ENCODE peak calls at places on chromosomes 5 and 9, in nine cellular contexts. S is A549, F is hepatocyte, Y is ovary, V is neural progenitor cell, E is Peyer's patch, O is pancreas, T is IMR-90, K is fibroblast of lung. M is an unnamed sample. For H3K4me1, the result is how much of the 10 kb centered on the place peaks cover.

GRCh38 chr9:79201641-79202040 is 370.1 kb upstream of the TLE4 start:
- DNase-seq in S (no peak), V (no peak), K (no peak), E (no peak), Y (no peak), O (no peak), T (no peak), F (no peak), M (no peak)

GRCh38 chr5:78501411-78502338 is 141.3 kb downstream of the SCAMP1 start:
- DNase-seq in Y (no peak), E (no peak), V (no peak), S (no peak), T (no peak), F (no peak), K (peak), O (no peak), M (peak)

GRCh38 chr5:153813871-153814270 is 224.8 kb downstream of the FAM114A2 start:
- DNase-seq in O (no peak), K (peak), E (no peak), F (no peak), V (no peak), T (no peak), S (no peak), Y (no peak), M (no peak)

GRCh38 chr9:131876486-131876885 is 136.6 kb upstream of the RAPGEF1 start:
- DNase-seq in F (no peak), K (no peak), T (no peak), E (no peak), O (no peak), V (no peak), S (no peak), Y (no peak), M (no peak)

GRCh38 chr9:19922476-19923118 is 133.8 kb upstream of the SLC24A2 start:
- DNase-seq in T (peak), O (no peak), K (peak), F (peak), Y (peak), S (peak), V (peak), E (no peak), M (peak)

GRCh38 chr5:9401786-9402472 is 143.9 kb downstream of the SEMA5A start:
- DNase-seq in S (no peak), Y (no peak), F (no peak), K (no peak), T (peak), V (no peak), E (no peak), O (no peak), M (no peak)

GRCh38 chr5:72517961-72518690 is 10.9 kb upstream of the ZNF366 start:
- DNase-seq in O (peak), K (peak), T (no peak), S (no peak), E (peak), F (no peak), V (peak), Y (no peak), M (no peak)

GRCh38 chr5:1347571-1347970 is 2.7 kb upstream of the CLPTM1L start:
- DNase-seq in K (no peak), O (no peak), V (no peak), T (no peak), Y (no peak), F (no peak), E (no peak), S (no peak), M (no peak)

GRCh38 chr9:133460405-133461175 is 812 bp downstream of the CACFD1 start:
- DNase-seq in V (peak), T (no peak), F (peak), E (peak), O (peak), K (peak), Y (no peak), S (peak), M (peak)

GRCh38 chr9:124506931-124507879 is at the start of gene NR5A1:
- DNase-seq in K (no peak), V (no peak), O (no peak), E (no peak), S (no peak), F (no peak), T (no peak), Y (peak), M (no peak)

GRCh38 chr9:78014776-78015175 is 16.8 kb downstream of the GNAQ start:
- DNase-seq in F (no peak), O (no peak), E (no peak), K (peak), T (peak), V (no peak), Y (no peak), S (no peak), M (no peak)

GRCh38 chr5:178368716-178369300 is 136.2 kb upstream of the PHYKPL start:
- DNase-seq in V (no peak), Y (no peak), T (no peak), F (no peak), O (no peak), K (no peak), E (no peak), S (no peak), M (no peak)

GRCh38 chr9:131972889-131973288 is 106.8 kb downstream of the MED27 start:
- DNase-seq in V (no peak), T (no peak), O (no peak), S (no peak), F (no peak), Y (no peak), K (no peak), E (no peak), M (no peak)

GRCh38 chr9:79664375-79664825 is 92.6 kb downstream of the TLE4 start:
- DNase-seq in O (no peak), T (peak), K (peak), F (no peak), Y (no peak), V (no peak), S (peak), E (no peak), M (no peak)

GRCh38 chr9:96305171-96305570 is 3.2 kb upstream of the HSD17B3 start:
- DNase-seq in E (no peak), K (no peak), V (peak), T (peak), F (no peak), O (no peak), S (no peak), Y (no peak), M (no peak)

GRCh38 chr5:55278778-55279177 is 28.7 kb downstream of the DHX29 start:
- DNase-seq in F (no peak), E (no peak), K (peak), S (no peak), Y (no peak), V (no peak), T (peak), O (no peak), M (no peak)

GRCh38 chr5:110086658-110087388 is 397.1 kb downstream of the MAN2A1 start:
- DNase-seq in T (peak), K (peak), S (no peak), V (no peak), F (peak), O (no peak), E (no peak), Y (no peak), M (no peak)

GRCh38 chr9:113785334-113785733 is 90.8 kb upstream of the ZNF618 start:
- DNase-seq in F (no peak), E (no peak), O (no peak), V (no peak), T (no peak), S (no peak), Y (no peak), K (no peak), M (no peak)

GRCh38 chr5:150161242-150162141 is 5.1 kb upstream of the CDX1 start:
- DNase-seq in E (peak), V (peak), F (peak), Y (peak), T (peak), K (peak), O (peak), S (peak), M (peak)

GRCh38 chr5:96714951-96715451 is 52.8 kb downstream of the CAST start:
- DNase-seq in Y (no peak), T (peak), F (peak), O (peak), K (peak), E (no peak), V (peak), S (peak), M (peak)

GRCh38 chr5:142551242-142552067 is 134.4 kb downstream of the FGF1 start:
- DNase-seq in K (no peak), S (no peak), O (no peak), T (peak), F (peak), Y (peak), V (peak), E (no peak), M (peak)

GRCh38 chr5:164742025-164742424 is 1236.6 kb downstream of the MAT2B start:
- DNase-seq in T (no peak), V (no peak), K (no peak), O (no peak), S (no peak), E (no peak), Y (no peak), F (no peak), M (no peak)

GRCh38 chr5:157761690-157762611 is 18.4 kb downstream of the LSM11 start:
- DNase-seq in Y (no peak), E (no peak), O (peak), T (peak), V (peak), K (peak), S (peak), F (peak), M (peak)

GRCh38 chr5:59099995-59100345 is 517.1 kb downstream of the RAB3C start:
- DNase-seq in T (no peak), F (no peak), E (no peak), S (no peak), Y (no peak), V (no peak), K (no peak), O (no peak), M (no peak)

GRCh38 chr5:1502737-1503120 is 21.0 kb downstream of the LPCAT1 start:
- DNase-seq in S (no peak), T (no peak), K (no peak), Y (no peak), E (no peak), F (no peak), V (no peak), O (no peak), M (no peak)

GRCh38 chr9:130235558-130236435 is 29.8 kb upstream of the HMCN2 start:
- DNase-seq in K (peak), F (peak), V (peak), O (peak), S (peak), E (peak), T (peak), Y (peak), M (peak)

GRCh38 chr9:79572891-79573696 is 1.3 kb downstream of the TLE4 start:
- DNase-seq in K (no peak), T (no peak), Y (peak), V (peak), O (peak), E (peak), S (peak), F (peak), M (peak)

GRCh38 chr9:73347123-73347522 is 195.5 kb downstream of the ANXA1 start:
- DNase-seq in K (peak), E (no peak), S (no peak), O (no peak), V (no peak), F (no peak), T (no peak), Y (no peak), M (no peak)

GRCh38 chr9:5122542-5122941 is 62.9 kb downstream of the INSL6 start:
- DNase-seq in E (no peak), K (no peak), S (no peak), O (no peak), Y (no peak), V (no peak), F (no peak), T (no peak), M (no peak)

GRCh38 chr5:138177936-138178515 is 404 bp downstream of the BRD8 start:
- DNase-seq in E (peak), F (peak), S (peak), V (peak), Y (no peak), O (no peak), K (peak), T (peak), M (peak)

GRCh38 chr9:97313243-97313642 is 5.8 kb downstream of the CCDC180 start:
- DNase-seq in S (no peak), V (no peak), T (no peak), O (no peak), F (no peak), Y (no peak), K (no peak), E (no peak), M (no peak)

GRCh38 chr5:143543358-143544255 is 140.1 kb upstream of the NR3C1 start:
- DNase-seq in Y (no peak), E (no peak), F (no peak), K (peak), O (no peak), S (peak), V (no peak), T (peak), M (no peak)

GRCh38 chr5:115737452-115737851 is 79.0 kb downstream of the CDO1 start:
- DNase-seq in V (peak), S (no peak), F (no peak), E (no peak), T (no peak), O (no peak), Y (no peak), K (no peak), M (no peak)

GRCh38 chr5:115736690-115737005 is 79.8 kb downstream of the CDO1 start:
- DNase-seq in O (no peak), V (no peak), S (no peak), K (no peak), T (no peak), Y (no peak), E (no peak), F (no peak), M (no peak)

GRCh38 chr5:115735108-115735998 is 81.1 kb downstream of the CDO1 start:
- DNase-seq in S (no peak), O (no peak), Y (no peak), F (no peak), K (no peak), V (peak), E (no peak), T (no peak), M (no peak)

GRCh38 chr5:115736004-115736689 is 80.3 kb downstream of the CDO1 start:
- DNase-seq in F (no peak), T (no peak), K (no peak), V (no peak), S (no peak), E (no peak), O (no peak), Y (no peak), M (no peak)

GRCh38 chr5:115738807-115739206 is 77.7 kb downstream of the CDO1 start:
- DNase-seq in Y (no peak), V (no peak), E (no peak), F (no peak), K (no peak), S (no peak), O (no peak), T (no peak), M (no peak)
- H3K4me1 ChIP-seq in Y (under half), V (under half), E (under half), F (under half), K (under half), S (under half), O (under half), T (under half), M (under half)

GRCh38 chr5:180097163-180097894 is 25.8 kb upstream of the RNF130 start:
- DNase-seq in Y (no peak), V (no peak), O (no peak), K (no peak), E (no peak), T (no peak), S (no peak), F (no peak), M (peak)
- TF ChIP-seq CTCF in Y (no peak), V (no peak), O (no peak), K (no peak), E (no peak), T (no peak), S (no peak), F (no peak), M (peak)

GRCh38 chr5:113163328-113163727 is 186.7 kb downstream of the DCP2 start:
- DNase-seq in F (no peak), T (peak), E (no peak), S (no peak), K (peak), V (no peak), Y (no peak), O (no peak), M (no peak)

GRCh38 chr5:113162770-113163169 is 186.2 kb downstream of the DCP2 start:
- DNase-seq in Y (no peak), S (no peak), F (no peak), K (peak), O (no peak), T (peak), E (no peak), V (no peak), M (no peak)

GRCh38 chr5:113161806-113162205 is 185.2 kb downstream of the DCP2 start:
- DNase-seq in O (no peak), T (no peak), V (peak), S (no peak), K (no peak), F (peak), E (no peak), Y (peak), M (no peak)

GRCh38 chr5:113164016-113164415 is 187.4 kb downstream of the DCP2 start:
- DNase-seq in E (no peak), Y (no peak), V (no peak), K (no peak), O (no peak), F (no peak), T (no peak), S (no peak), M (no peak)

DNA sequence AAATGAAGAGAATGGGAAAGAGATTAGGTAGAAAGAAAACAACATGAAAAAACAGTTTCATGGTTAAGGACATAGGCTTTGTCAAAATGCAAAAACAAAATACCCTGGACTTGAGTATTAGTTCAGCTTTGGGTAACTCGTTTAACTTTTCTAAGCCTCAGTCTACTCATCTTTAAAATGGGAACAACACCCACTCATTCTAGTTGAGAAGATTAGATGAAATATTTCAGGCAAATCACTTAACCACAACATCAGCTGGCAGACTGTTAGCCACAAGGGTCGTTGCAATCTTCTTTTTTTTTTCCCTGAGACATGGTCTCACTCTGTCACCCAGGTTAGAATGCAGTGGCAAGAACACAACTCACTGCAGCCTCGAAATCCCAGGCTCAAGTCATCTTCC is 185.6 kb downstream of the DCP2 start:
- DNase-seq in O (no peak), K (peak), T (no peak), Y (no peak), F (no peak), E (no peak), V (no peak), S (no peak), M (no peak)
- H3K4me1 ChIP-seq in O (under half), K (under half), T (under half), Y (under half), F (under half), E (under half), V (under half), S (under half), M (under half)

DNA sequence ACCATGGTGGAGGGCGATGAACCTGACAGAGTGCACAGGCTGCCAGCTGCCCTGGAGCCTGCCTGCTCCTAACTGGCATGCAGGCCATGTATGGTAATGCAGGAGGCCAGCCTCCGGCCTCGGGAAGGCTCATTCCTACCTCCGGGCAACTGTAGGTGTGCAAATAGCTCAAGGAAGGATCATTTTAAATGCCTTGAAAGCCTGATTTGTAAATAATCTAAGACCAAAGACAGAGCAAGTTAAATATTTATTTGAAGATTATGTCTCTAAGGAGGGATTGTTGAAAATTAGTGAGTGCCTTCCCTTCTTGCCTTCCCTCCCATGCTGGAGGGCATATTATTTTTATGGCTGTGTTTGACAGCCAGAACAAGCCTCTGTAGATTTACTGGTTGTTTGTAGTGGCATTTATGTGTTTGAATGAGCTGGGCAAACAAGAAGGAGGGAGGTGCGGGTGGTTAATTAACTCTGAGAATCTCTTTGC is 285.7 kb upstream of the TUT7 start:
- DNase-seq in E (no peak), Y (no peak), S (no peak), T (no peak), K (no peak), F (peak), O (peak), V (no peak), M (peak)
- TF ChIP-seq CTCF in E (no peak), Y (no peak), S (no peak), T (no peak), K (no peak), F (no peak), O (no peak), V (peak), M (peak)

GRCh38 chr5:61171479-61171878 is 9.2 kb upstream of the SMIM15 start:
- DNase-seq in K (no peak), V (no peak), S (no peak), T (no peak), O (no peak), F (no peak), Y (no peak), E (no peak), M (no peak)
- H3K4me1 ChIP-seq in K (under half), V (under half), S (under half), T (under half), O (under half), F (under half), Y (under half), E (under half), M (under half)

GRCh38 chr9:136222896-136223266 is 18.0 kb upstream of the LHX3 start:
- DNase-seq in O (no peak), S (no peak), Y (no peak), V (no peak), F (no peak), K (no peak), E (no peak), T (no peak), M (no peak)
- TF ChIP-seq CTCF in O (no peak), S (no peak), Y (no peak), V (no peak), F (no peak), K (no peak), E (no peak), T (no peak), M (no peak)

GRCh38 chr9:126371007-126371870 is 44.6 kb downstream of the MVB12B start:
- DNase-seq in S (no peak), O (no peak), F (no peak), T (no peak), E (no peak), V (no peak), K (no peak), Y (no peak), M (peak)

GRCh38 chr9:126374366-126374781 is 47.7 kb downstream of the MVB12B start:
- DNase-seq in V (no peak), T (no peak), E (no peak), F (no peak), K (no peak), S (no peak), O (no peak), Y (no peak), M (no peak)

GRCh38 chr9:126375386-126375785 is 48.8 kb downstream of the MVB12B start:
- DNase-seq in T (peak), V (peak), F (peak), K (peak), S (no peak), Y (no peak), E (no peak), O (no peak), M (no peak)

GRCh38 chr9:126372716-126373115 is 46.1 kb downstream of the MVB12B start:
- DNase-seq in V (no peak), E (no peak), O (no peak), Y (no peak), T (no peak), K (peak), F (no peak), S (no peak), M (no peak)

DNA sequence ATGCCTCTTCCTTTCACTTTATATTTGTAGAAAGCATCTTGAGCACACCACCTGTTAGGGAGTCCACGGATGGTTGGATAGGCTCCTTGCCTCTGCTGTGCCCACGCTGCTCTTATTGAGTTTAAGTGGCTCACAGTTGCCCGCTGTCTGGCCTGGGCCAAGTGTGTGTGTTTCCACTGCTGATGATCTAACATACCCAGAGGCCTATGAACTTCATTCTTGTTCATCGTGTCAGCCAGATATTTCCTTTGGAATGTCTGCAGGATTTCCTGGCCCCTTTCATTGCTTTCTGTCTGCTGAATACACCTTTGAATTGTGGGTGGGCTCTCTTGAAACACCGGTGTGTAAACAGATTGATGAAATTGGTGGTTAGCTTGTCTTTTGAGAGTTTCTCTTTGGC is 46.6 kb downstream of the MVB12B start:
- DNase-seq in T (peak), Y (no peak), V (no peak), E (no peak), S (peak), F (no peak), O (no peak), K (peak), M (no peak)
- H3K4me1 ChIP-seq in T (under half), Y (under half), V (half or more), E (under half), S (under half), F (under half), O (under half), K (under half), M (under half)

M was measured in endodermal cell.